ENCODE peak calls at places on chromosomes 7 and 10, in six cellular contexts. One of them, this sample, is unnamed.

GRCh38 chr10:91813251-91813650 is 15.0 kb downstream of the TNKS2 start:
- DNase-seq in gastrocnemius medialis: no peak
- DNase-seq in fibroblast of pulmonary artery: no peak
- DNase-seq in Panc1: no peak
- DNase-seq in upper lobe of right lung: no peak
- DNase-seq in fibroblast of lung: no peak
- DNase-seq in this sample: peak; percentile 37

GRCh38 chr10:101538481-101538880 is 49.6 kb downstream of the POLL start:
- DNase-seq in gastrocnemius medialis: no peak
- DNase-seq in fibroblast of pulmonary artery: no peak
- DNase-seq in Panc1: no peak
- DNase-seq in upper lobe of right lung: no peak
- DNase-seq in fibroblast of lung: no peak
- DNase-seq in this sample: no peak

GRCh38 chr10:24488631-24489030 is 235.1 kb downstream of the ARHGAP21 start:
- DNase-seq in gastrocnemius medialis: no peak
- DNase-seq in fibroblast of pulmonary artery: no peak
- DNase-seq in Panc1: no peak
- DNase-seq in upper lobe of right lung: no peak
- DNase-seq in fibroblast of lung: no peak
- DNase-seq in this sample: no peak

GRCh38 chr10:33875924-33876323 is 541.5 kb upstream of the NRP1 start:
- DNase-seq in gastrocnemius medialis: no peak
- DNase-seq in fibroblast of pulmonary artery: no peak
- DNase-seq in Panc1: no peak
- DNase-seq in upper lobe of right lung: no peak
- DNase-seq in fibroblast of lung: no peak
- DNase-seq in this sample: no peak

GRCh38 chr7:97021443-97022261 is 3.0 kb downstream of the DLX5 start:
- DNase-seq in gastrocnemius medialis: no peak
- DNase-seq in fibroblast of pulmonary artery: no peak
- DNase-seq in Panc1: no peak
- DNase-seq in upper lobe of right lung: no peak
- DNase-seq in fibroblast of lung: no peak
- DNase-seq in this sample: no peak

GRCh38 chr10:118922226-118922625 is 107.3 kb upstream of the NANOS1 start:
- DNase-seq in gastrocnemius medialis: no peak
- DNase-seq in fibroblast of pulmonary artery: no peak
- DNase-seq in Panc1: no peak
- DNase-seq in upper lobe of right lung: no peak
- DNase-seq in fibroblast of lung: peak; percentile 5
- DNase-seq in this sample: peak; percentile 19

GRCh38 chr10:108957681-108958080 is 965.6 kb downstream of the XPNPEP1 start:
- DNase-seq in gastrocnemius medialis: no peak
- DNase-seq in fibroblast of pulmonary artery: no peak
- DNase-seq in Panc1: no peak
- DNase-seq in upper lobe of right lung: no peak
- DNase-seq in fibroblast of lung: peak; percentile 60
- DNase-seq in this sample: no peak

GRCh38 chr10:53395449-53395848 is 622.9 kb upstream of the MBL2 start:
- DNase-seq in gastrocnemius medialis: no peak
- DNase-seq in fibroblast of pulmonary artery: no peak
- DNase-seq in Panc1: no peak
- DNase-seq in upper lobe of right lung: no peak
- DNase-seq in fibroblast of lung: no peak
- DNase-seq in this sample: no peak

GRCh38 chr7:116588641-116589594 is 64.1 kb downstream of the CAV1 start:
- DNase-seq in gastrocnemius medialis: no peak
- DNase-seq in fibroblast of pulmonary artery: peak; percentile 82
- DNase-seq in Panc1: peak; percentile 48
- DNase-seq in upper lobe of right lung: no peak
- DNase-seq in fibroblast of lung: peak; percentile 66
- DNase-seq in this sample: no peak

GRCh38 chr7:107837145-107837512 is 34.1 kb upstream of the SLC26A3 start:
- DNase-seq in gastrocnemius medialis: no peak
- DNase-seq in fibroblast of pulmonary artery: no peak
- DNase-seq in Panc1: no peak
- DNase-seq in upper lobe of right lung: no peak
- DNase-seq in fibroblast of lung: no peak
- DNase-seq in this sample: no peak

GRCh38 chr7:158825628-158826289 is 3.5 kb downstream of the ESYT2 start:
- DNase-seq in gastrocnemius medialis: no peak
- DNase-seq in fibroblast of pulmonary artery: no peak
- DNase-seq in Panc1: no peak
- DNase-seq in upper lobe of right lung: no peak
- DNase-seq in fibroblast of lung: no peak
- DNase-seq in this sample: no peak

GRCh38 chr7:116417593-116418345 is 81.8 kb upstream of the CAV2 start:
- DNase-seq in gastrocnemius medialis: no peak
- DNase-seq in fibroblast of pulmonary artery: peak; percentile 52
- DNase-seq in Panc1: no peak
- DNase-seq in upper lobe of right lung: no peak
- DNase-seq in fibroblast of lung: peak; percentile 43
- DNase-seq in this sample: peak; percentile 67

GRCh38 chr10:130074639-130075038 is 36.0 kb downstream of the C10orf143 start:
- DNase-seq in gastrocnemius medialis: no peak
- DNase-seq in fibroblast of pulmonary artery: no peak
- DNase-seq in Panc1: no peak
- DNase-seq in upper lobe of right lung: no peak
- DNase-seq in fibroblast of lung: no peak
- DNase-seq in this sample: no peak

GRCh38 chr10:2928219-2928840 is 139.0 kb upstream of the PFKP start:
- DNase-seq in gastrocnemius medialis: peak; percentile 54
- DNase-seq in fibroblast of pulmonary artery: peak; percentile 67
- DNase-seq in Panc1: peak; percentile 20
- DNase-seq in upper lobe of right lung: no peak
- DNase-seq in fibroblast of lung: peak; percentile 44
- DNase-seq in this sample: peak; percentile 33

GRCh38 chr7:141462958-141463357 is 88.3 kb upstream of the AGK start:
- DNase-seq in gastrocnemius medialis: no peak
- DNase-seq in fibroblast of pulmonary artery: no peak
- DNase-seq in Panc1: no peak
- DNase-seq in upper lobe of right lung: no peak
- DNase-seq in fibroblast of lung: no peak
- DNase-seq in this sample: no peak

GRCh38 chr7:40437498-40437897 is 302.7 kb downstream of the SUGCT start:
- DNase-seq in gastrocnemius medialis: no peak
- DNase-seq in fibroblast of pulmonary artery: peak; percentile 94
- DNase-seq in Panc1: peak; percentile 20
- DNase-seq in upper lobe of right lung: no peak
- DNase-seq in fibroblast of lung: peak; percentile 99
- DNase-seq in this sample: no peak

GRCh38 chr10:60964257-60965235 is 20.6 kb upstream of the RHOBTB1 start:
- DNase-seq in gastrocnemius medialis: peak; percentile 65
- DNase-seq in fibroblast of pulmonary artery: peak; percentile 90
- DNase-seq in Panc1: peak; percentile 78
- DNase-seq in upper lobe of right lung: no peak
- DNase-seq in fibroblast of lung: peak; percentile 86
- DNase-seq in this sample: peak; percentile 47

GRCh38 chr7:124937076-124937475 is 7.5 kb upstream of the POT1 start:
- DNase-seq in gastrocnemius medialis: no peak
- DNase-seq in fibroblast of pulmonary artery: no peak
- DNase-seq in Panc1: no peak
- DNase-seq in upper lobe of right lung: no peak
- DNase-seq in fibroblast of lung: no peak
- DNase-seq in this sample: no peak

GRCh38 chr7:127751723-127752448 is 99.9 kb downstream of the SND1 start:
- DNase-seq in gastrocnemius medialis: peak; percentile 21
- DNase-seq in fibroblast of pulmonary artery: no peak
- DNase-seq in Panc1: no peak
- DNase-seq in upper lobe of right lung: no peak
- DNase-seq in fibroblast of lung: peak; percentile 77
- DNase-seq in this sample: no peak

GRCh38 chr7:153087498-153087897 is 327.9 kb downstream of the ACTR3B start:
- DNase-seq in gastrocnemius medialis: no peak
- DNase-seq in fibroblast of pulmonary artery: peak; percentile 3
- DNase-seq in Panc1: no peak
- DNase-seq in upper lobe of right lung: no peak
- DNase-seq in fibroblast of lung: no peak
- DNase-seq in this sample: no peak

GRCh38 chr10:34523017-34523767 is 291.9 kb downstream of the PARD3 start:
- DNase-seq in gastrocnemius medialis: no peak
- DNase-seq in fibroblast of pulmonary artery: no peak
- DNase-seq in Panc1: no peak
- DNase-seq in upper lobe of right lung: no peak
- DNase-seq in fibroblast of lung: peak; percentile 57
- DNase-seq in this sample: no peak

GRCh38 chr10:70562036-70562710 is 40.4 kb downstream of the PRF1 start:
- DNase-seq in gastrocnemius medialis: no peak
- DNase-seq in fibroblast of pulmonary artery: no peak
- DNase-seq in Panc1: no peak
- DNase-seq in upper lobe of right lung: peak; percentile 40
- DNase-seq in fibroblast of lung: no peak
- DNase-seq in this sample: no peak

DNA sequence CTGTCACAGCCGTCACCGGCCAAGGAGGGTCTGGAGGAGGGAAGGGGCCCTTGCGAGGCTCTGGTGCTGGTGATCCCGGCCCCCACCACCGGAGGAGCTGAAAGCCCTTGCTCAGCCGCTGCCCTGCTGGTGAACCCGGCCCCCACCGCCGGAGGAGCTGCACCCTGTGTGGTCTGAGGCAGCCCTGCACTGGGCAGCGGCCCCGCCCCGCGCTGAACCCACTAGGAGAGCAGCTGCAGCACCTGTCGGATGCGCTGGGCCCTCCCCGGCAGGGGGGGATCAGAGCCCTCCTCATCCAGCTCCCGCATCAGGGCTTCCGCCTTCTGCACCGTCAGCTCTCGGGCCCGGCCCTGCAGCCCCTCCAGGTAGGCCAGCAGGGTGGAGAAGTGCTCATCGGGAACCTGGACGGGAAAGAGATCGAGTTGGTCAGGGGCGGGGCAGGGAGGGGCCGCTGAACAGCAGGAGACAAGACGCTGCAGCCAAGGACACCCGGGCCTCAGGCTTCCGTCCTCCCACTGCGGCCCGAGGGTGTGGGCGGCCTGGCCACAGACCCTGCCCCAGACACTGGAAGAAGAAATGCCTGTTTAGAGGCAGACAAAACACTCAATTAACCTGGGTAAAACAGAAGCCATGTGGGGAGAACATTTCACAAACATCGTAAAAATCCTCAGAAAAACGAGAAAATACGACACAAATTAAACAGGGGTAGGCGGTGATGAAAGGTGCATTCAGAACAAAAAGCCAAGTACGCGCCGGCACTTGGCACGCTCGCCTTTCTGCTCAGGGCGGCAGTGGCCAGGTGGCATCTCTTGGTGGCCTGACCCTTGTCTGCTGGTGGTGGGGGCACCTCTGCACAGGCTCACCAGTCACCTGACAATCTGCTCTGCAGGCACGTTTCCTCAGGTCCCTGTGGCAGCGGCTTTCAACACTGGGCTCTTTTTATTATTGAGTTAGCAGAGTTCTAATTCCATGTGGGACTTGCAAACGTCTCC is 14.7 kb downstream of the CYP2W1 start:
- DNase-seq in gastrocnemius medialis: no peak
- DNase-seq in fibroblast of pulmonary artery: no peak
- DNase-seq in Panc1: no peak
- DNase-seq in upper lobe of right lung: no peak
- DNase-seq in fibroblast of lung: no peak
- DNase-seq in this sample: no peak
- TF ChIP-seq CTCF in gastrocnemius medialis: no peak
- TF ChIP-seq CTCF in fibroblast of pulmonary artery: no peak
- TF ChIP-seq CTCF in Panc1: no peak
- TF ChIP-seq CTCF in upper lobe of right lung: no peak
- TF ChIP-seq CTCF in fibroblast of lung: no peak
- TF ChIP-seq CTCF in this sample: no peak

GRCh38 chr7:155207335-155208002 is 90.2 kb upstream of the INSIG1 start:
- DNase-seq in gastrocnemius medialis: no peak
- DNase-seq in fibroblast of pulmonary artery: no peak
- DNase-seq in Panc1: no peak
- DNase-seq in upper lobe of right lung: no peak
- DNase-seq in fibroblast of lung: no peak
- DNase-seq in this sample: no peak
- H3K4me3 ChIP-seq in gastrocnemius medialis: no peak overlapping the region
- H3K4me3 ChIP-seq in fibroblast of pulmonary artery: no peak overlapping the region
- H3K4me3 ChIP-seq in Panc1: no peak overlapping the region
- H3K4me3 ChIP-seq in upper lobe of right lung: no peak overlapping the region
- H3K4me3 ChIP-seq in fibroblast of lung: no peak overlapping the region
- H3K4me3 ChIP-seq in this sample: no peak overlapping the region

GRCh38 chr7:171364-171904 is 20.9 kb upstream of the FAM20C start:
- DNase-seq in gastrocnemius medialis: no peak
- DNase-seq in fibroblast of pulmonary artery: no peak
- DNase-seq in Panc1: no peak
- DNase-seq in upper lobe of right lung: no peak
- DNase-seq in fibroblast of lung: no peak
- DNase-seq in this sample: no peak
- TF ChIP-seq CTCF in gastrocnemius medialis: no peak
- TF ChIP-seq CTCF in fibroblast of pulmonary artery: no peak
- TF ChIP-seq CTCF in Panc1: no peak
- TF ChIP-seq CTCF in upper lobe of right lung: no peak
- TF ChIP-seq CTCF in fibroblast of lung: no peak
- TF ChIP-seq CTCF in this sample: no peak

DNA sequence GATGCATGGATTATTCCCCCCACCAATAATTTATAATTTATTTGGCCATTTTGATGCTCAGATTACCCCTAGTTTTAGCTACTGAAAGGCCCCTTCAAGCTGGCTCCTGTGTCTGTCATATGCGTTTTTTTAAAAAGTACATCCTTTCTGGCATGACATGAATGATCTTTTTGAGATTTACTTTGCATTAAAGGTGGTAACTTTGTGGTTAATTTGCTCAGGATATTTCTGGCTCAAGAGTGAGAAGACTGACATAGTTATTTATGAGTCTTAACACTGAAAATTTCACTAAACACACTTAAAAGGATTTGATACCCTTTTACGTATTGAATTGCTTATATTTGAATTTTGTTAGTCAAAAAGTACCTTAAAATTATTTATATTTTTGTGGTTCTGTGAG is 5.4 kb downstream of the SMC3 start:
- DNase-seq in gastrocnemius medialis: no peak
- DNase-seq in fibroblast of pulmonary artery: no peak
- DNase-seq in Panc1: no peak
- DNase-seq in upper lobe of right lung: no peak
- DNase-seq in fibroblast of lung: no peak
- DNase-seq in this sample: no peak
- H3K4me3 ChIP-seq in gastrocnemius medialis: no peak overlapping the region
- H3K4me3 ChIP-seq in fibroblast of pulmonary artery: no peak overlapping the region
- H3K4me3 ChIP-seq in Panc1: no peak overlapping the region
- H3K4me3 ChIP-seq in upper lobe of right lung: no peak overlapping the region
- H3K4me3 ChIP-seq in fibroblast of lung: no peak overlapping the region
- H3K4me3 ChIP-seq in this sample: no peak overlapping the region

GRCh38 chr7:94382155-94382554 is 12.5 kb upstream of the COL1A2 start:
- DNase-seq in gastrocnemius medialis: no peak
- DNase-seq in fibroblast of pulmonary artery: no peak
- DNase-seq in Panc1: no peak
- DNase-seq in upper lobe of right lung: no peak
- DNase-seq in fibroblast of lung: peak; percentile 71
- DNase-seq in this sample: no peak
- TF ChIP-seq CTCF in gastrocnemius medialis: no peak
- TF ChIP-seq CTCF in fibroblast of pulmonary artery: no peak
- TF ChIP-seq CTCF in Panc1: no peak
- TF ChIP-seq CTCF in upper lobe of right lung: no peak
- TF ChIP-seq CTCF in fibroblast of lung: no peak
- TF ChIP-seq CTCF in this sample: no peak

GRCh38 chr10:133229265-133230022 is 573 bp upstream of the UTF1 start:
- DNase-seq in gastrocnemius medialis: no peak
- DNase-seq in fibroblast of pulmonary artery: no peak
- DNase-seq in Panc1: no peak
- DNase-seq in upper lobe of right lung: no peak
- DNase-seq in fibroblast of lung: no peak
- DNase-seq in this sample: no peak
- H3K4me3 ChIP-seq in gastrocnemius medialis: no peak overlapping the region
- H3K4me3 ChIP-seq in fibroblast of pulmonary artery: no peak overlapping the region
- H3K4me3 ChIP-seq in Panc1: no peak overlapping the region
- H3K4me3 ChIP-seq in upper lobe of right lung: no peak overlapping the region
- H3K4me3 ChIP-seq in fibroblast of lung: no peak overlapping the region
- H3K4me3 ChIP-seq in this sample: no peak overlapping the region